ENCODE peak calls at places on chromosomes 1 and 21, in six cellular contexts. U, G, B, T, L and S are unnamed samples.

GRCh38 chr1:162854245-162854860 is 6.6 kb downstream of the CCDC190 start:
- DNase-seq in U (peak; percentile 58), G (peak; percentile 35), B (peak; percentile 46), T (peak; percentile 71), L (no peak), S (peak; percentile 79)

GRCh38 chr1:22661880-22662279 is 8.8 kb downstream of the C1QB start:
- DNase-seq in U (no peak), G (no peak), B (no peak), T (no peak), L (no peak), S (no peak)

GRCh38 chr1:78676347-78676982 is 26.8 kb downstream of the IFI44 start:
- DNase-seq in U (peak; percentile 37), G (peak; percentile 32), B (no peak), T (peak; percentile 82), L (no peak), S (peak; percentile 86)

GRCh38 chr1:180911640-180912161 is 996 bp upstream of the KIAA1614 start:
- DNase-seq in U (no peak), G (no peak), B (no peak), T (no peak), L (peak; percentile 52), S (no peak)

GRCh38 chr1:153922076-153922837 is 515 bp downstream of the GATAD2B start:
- DNase-seq in U (peak; percentile 74), G (no peak), B (peak; percentile 88), T (no peak), L (no peak), S (peak; percentile 66)

GRCh38 chr1:19610282-19610978 is 33.7 kb upstream of the NBL1 start:
- DNase-seq in U (no peak), G (no peak), B (no peak), T (no peak), L (no peak), S (no peak)

GRCh38 chr1:8122160-8122476 is 96.0 kb upstream of the ERRFI1 start:
- DNase-seq in U (peak; percentile 31), G (no peak), B (no peak), T (no peak), L (no peak), S (no peak)

GRCh38 chr1:189775343-189775742 is 702.3 kb downstream of the BRINP3 start:
- DNase-seq in U (peak; percentile 35), G (no peak), B (no peak), T (peak; percentile 59), L (no peak), S (no peak)

GRCh38 chr1:203464226-203464625 is 11.4 kb upstream of the PRELP start:
- DNase-seq in U (no peak), G (no peak), B (no peak), T (no peak), L (no peak), S (no peak)

GRCh38 chr21:37582613-37583012 is 216.0 kb downstream of the DYRK1A start:
- DNase-seq in U (peak; percentile 32), G (no peak), B (no peak), T (peak; percentile 60), L (no peak), S (peak; percentile 69)

GRCh38 chr21:35340273-35340672 is 291.2 kb upstream of the RUNX1 start:
- DNase-seq in U (no peak), G (no peak), B (no peak), T (no peak), L (no peak), S (no peak)

GRCh38 chr1:40640314-40641076 is 25.0 kb downstream of the RIMS3 start:
- DNase-seq in U (no peak), G (no peak), B (no peak), T (no peak), L (no peak), S (no peak)

GRCh38 chr1:201648066-201648910 is 109.4 kb downstream of the NAV1 start:
- DNase-seq in U (peak; percentile 20), G (no peak), B (peak; percentile 57), T (peak; percentile 82), L (peak; percentile 67), S (peak; percentile 68)

DNA sequence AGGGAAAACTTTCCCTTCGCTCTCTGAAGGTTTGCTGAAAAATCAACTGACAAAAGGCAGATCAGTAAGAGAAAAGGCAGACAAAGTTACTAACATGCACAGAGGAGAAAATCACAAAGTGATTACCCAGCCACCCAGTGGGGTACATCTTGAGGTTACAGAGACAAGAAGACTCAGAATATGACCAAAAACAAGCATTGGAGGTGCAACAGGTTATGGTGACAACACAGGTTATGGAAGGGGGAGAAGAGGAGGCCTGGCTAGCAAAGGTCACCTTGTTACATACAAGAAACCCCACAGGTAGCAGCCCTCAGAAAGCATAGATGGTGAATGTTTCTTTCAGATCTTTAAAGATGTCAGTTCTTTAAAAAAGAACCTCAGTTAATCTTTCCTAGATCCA is 207.8 kb upstream of the RAB4A start:
- DNase-seq in U (no peak), G (no peak), B (no peak), T (no peak), L (no peak), S (no peak)
- H3K4me1 ChIP-seq in U (peaks cover 2% of the 10 kb centered on the region), G (peaks cover 59% of the 10 kb centered on the region), B (peaks cover 6% of the 10 kb centered on the region), T (peaks cover 7% of the 10 kb centered on the region), L (peaks cover 30% of the 10 kb centered on the region), S (peaks cover 32% of the 10 kb centered on the region)

GRCh38 chr1:91503332-91503900 is 2.8 kb downstream of the CDC7 start:
- DNase-seq in U (no peak), G (no peak), B (no peak), T (no peak), L (no peak), S (no peak)

GRCh38 chr1:91502138-91502881 is 1.7 kb downstream of the CDC7 start:
- DNase-seq in U (no peak), G (no peak), B (no peak), T (no peak), L (no peak), S (no peak)

GRCh38 chr1:91501527-91501859 is 842 bp downstream of the CDC7 start:
- DNase-seq in U (no peak), G (no peak), B (no peak), T (no peak), L (no peak), S (peak; percentile 17)

GRCh38 chr1:91503975-91504530 is 3.4 kb downstream of the CDC7 start:
- DNase-seq in U (no peak), G (no peak), B (no peak), T (no peak), L (no peak), S (no peak)

DNA sequence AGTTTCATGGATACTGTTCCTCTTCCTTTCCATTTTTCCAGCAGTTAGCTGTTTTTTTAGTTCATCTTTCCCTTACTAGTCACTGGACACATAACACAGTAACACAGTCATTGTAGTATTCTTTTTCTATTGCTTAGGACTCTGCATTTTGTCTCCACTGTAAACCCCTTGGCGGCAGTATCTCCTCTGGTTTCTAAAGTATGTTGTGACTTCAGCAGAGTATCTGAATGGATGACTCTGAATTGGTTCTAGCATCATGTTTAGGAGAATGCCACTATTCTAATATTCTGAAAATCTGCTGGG is 2.2 kb downstream of the CDC7 start:
- DNase-seq in U (no peak), G (no peak), B (no peak), T (no peak), L (no peak), S (no peak)
- H3K4me3 ChIP-seq in U (no peak overlapping the region), G (no peak overlapping the region), B (no peak overlapping the region), T (no peak overlapping the region), L (no peak overlapping the region), S (no peak overlapping the region)

DNA sequence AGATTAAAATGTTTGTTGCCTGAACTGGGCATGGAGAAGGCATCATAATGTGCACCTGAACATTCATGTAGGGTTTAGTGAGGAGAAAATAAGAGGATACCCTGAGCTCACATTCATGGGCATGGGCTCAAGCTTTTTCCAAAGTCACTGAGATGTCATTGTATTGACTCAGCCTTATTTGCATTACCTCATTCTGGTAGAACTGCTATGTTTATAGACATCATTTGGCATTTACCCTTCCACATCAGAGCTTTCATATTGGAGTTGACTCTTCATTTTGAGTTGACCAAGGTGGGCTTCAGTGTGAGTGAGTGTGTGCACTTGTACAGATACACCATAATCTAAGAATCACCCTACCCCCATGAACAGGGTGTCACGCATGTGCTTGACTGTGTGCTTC is 143.2 kb downstream of the PBX1 start:
- DNase-seq in U (no peak), G (no peak), B (no peak), T (no peak), L (no peak), S (no peak)
- TF ChIP-seq CTCF in U (no peak), G (no peak), B (no peak), T (no peak), L (no peak), S (no peak)

GRCh38 chr1:2212542-2213491 is 15.3 kb upstream of the SKI start:
- DNase-seq in U (peak; percentile 77), G (peak; percentile 90), B (peak; percentile 93), T (peak; percentile 86), L (peak; percentile 93), S (peak; percentile 91)
- H3K4me1 ChIP-seq in U (peaks cover 46% of the 10 kb centered on the region), G (peaks cover 68% of the 10 kb centered on the region), B (peaks cover 18% of the 10 kb centered on the region), T (peaks cover 33% of the 10 kb centered on the region), L (peaks cover 51% of the 10 kb centered on the region), S (peaks cover 50% of the 10 kb centered on the region)

GRCh38 chr21:19998450-19998849 is 999.8 kb upstream of the NCAM2 start:
- DNase-seq in U (no peak), G (no peak), B (no peak), T (no peak), L (no peak), S (no peak)

GRCh38 chr21:19995253-19995652 is 1003.0 kb upstream of the NCAM2 start:
- DNase-seq in U (no peak), G (no peak), B (no peak), T (no peak), L (no peak), S (no peak)

GRCh38 chr21:20004353-20004752 is 993.9 kb upstream of the NCAM2 start:
- DNase-seq in U (no peak), G (no peak), B (no peak), T (no peak), L (no peak), S (no peak)

DNA sequence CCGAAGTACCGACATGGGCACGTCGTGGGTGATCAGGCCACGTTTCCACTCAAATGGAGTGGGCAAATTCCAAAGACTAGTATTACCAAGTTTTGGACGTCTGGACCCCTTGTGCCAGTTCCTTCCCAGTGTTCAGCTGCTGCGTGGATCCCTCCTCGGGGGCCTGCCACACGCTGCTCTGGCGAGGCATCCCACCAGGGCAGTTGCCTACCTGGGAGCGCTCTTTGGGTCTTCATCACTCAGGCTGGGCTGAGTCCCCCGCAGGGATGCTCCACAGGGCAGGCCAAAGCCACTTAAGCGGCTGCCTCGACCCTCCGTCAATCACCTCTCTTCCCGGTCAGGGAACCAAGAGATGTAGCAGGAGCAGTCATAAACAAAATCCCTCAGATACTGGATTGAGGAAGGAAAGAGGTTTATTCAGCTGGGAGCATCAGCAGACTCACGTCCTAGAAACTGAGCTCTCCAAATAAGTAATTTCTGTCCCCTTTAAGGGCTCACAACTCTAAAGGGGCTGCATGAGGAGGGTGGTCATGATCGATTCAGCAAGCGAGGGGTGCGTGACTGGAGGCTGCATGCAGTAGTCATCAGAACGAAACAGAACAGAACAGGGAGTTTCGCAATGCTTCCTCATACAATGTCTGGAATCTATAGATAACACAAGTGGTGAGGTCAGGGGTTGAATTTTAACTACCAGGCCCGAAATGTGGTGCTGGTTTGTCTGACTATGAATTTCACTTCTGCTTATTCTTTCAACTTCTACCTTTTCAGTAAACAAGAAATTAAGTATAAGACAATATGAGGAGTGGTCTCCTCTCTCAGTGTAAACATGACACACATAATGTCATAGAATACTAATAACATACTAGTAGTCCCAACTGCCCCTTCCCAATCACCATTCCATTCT is 998.6 kb upstream of the NCAM2 start:
- DNase-seq in U (no peak), G (no peak), B (peak; percentile 17), T (no peak), L (no peak), S (no peak)
- H3K4me3 ChIP-seq in U (no peak overlapping the region), G (no peak overlapping the region), B (no peak overlapping the region), T (no peak overlapping the region), L (no peak overlapping the region), S (no peak overlapping the region)